ENCODE peak calls at places on chromosomes 11 and 22, in six cellular contexts. C is spleen, R is GM12878, Q is stomach, F is upper lobe of left lung, B is K562. X is an unnamed sample.
A peak's percentile ranks its signal among the peaks of the same experiment; 100 is the strongest.

GRCh38 chr11:73173755-73174494 is 31.8 kb upstream of the FCHSD2 start:
- DNase-seq in C (peak; percentile 82), R (no peak), Q (peak; percentile 56), F (no peak), B (no peak), X (no peak)

GRCh38 chr11:10490398-10491232 is 35.6 kb downstream of the AMPD3 start:
- DNase-seq in C (peak; percentile 76), R (no peak), Q (peak; percentile 68), F (peak; percentile 90), B (peak; percentile 87), X (no peak)

GRCh38 chr11:12116425-12117032 is 6.1 kb downstream of the MICAL2 start:
- DNase-seq in C (no peak), R (no peak), Q (no peak), F (no peak), B (peak; percentile 87), X (no peak)

GRCh38 chr22:48091656-48092223 is 1329.3 kb downstream of the TBC1D22A start:
- DNase-seq in C (no peak), R (no peak), Q (no peak), F (no peak), B (no peak), X (no peak)

GRCh38 chr11:62755086-62755615 is 1.2 kb upstream of the ZBTB3 start:
- DNase-seq in C (peak; percentile 64), R (no peak), Q (no peak), F (no peak), B (no peak), X (no peak)

GRCh38 chr11:17649261-17649660 is 70.1 kb upstream of the MYOD1 start:
- DNase-seq in C (no peak), R (no peak), Q (no peak), F (no peak), B (no peak), X (no peak)

GRCh38 chr22:48358886-48359612 is 1468.6 kb downstream of the BRD1 start:
- DNase-seq in C (peak; percentile 38), R (no peak), Q (no peak), F (no peak), B (no peak), X (no peak)

GRCh38 chr22:48758905-48759875 is 1068.5 kb downstream of the BRD1 start:
- DNase-seq in C (no peak), R (no peak), Q (peak; percentile 9), F (peak; percentile 50), B (no peak), X (no peak)

GRCh38 chr11:78806214-78807004 is 231.7 kb upstream of the NARS2 start:
- DNase-seq in C (no peak), R (no peak), Q (no peak), F (no peak), B (no peak), X (no peak)

GRCh38 chr11:27916541-27917100 is 191.3 kb downstream of the KIF18A start:
- DNase-seq in C (no peak), R (peak; percentile 89), Q (no peak), F (no peak), B (no peak), X (peak; percentile 14)

GRCh38 chr11:7638710-7639642 is 34.3 kb downstream of the CYB5R2 start:
- DNase-seq in C (no peak), R (no peak), Q (peak; percentile 45), F (no peak), B (no peak), X (no peak)

DNA sequence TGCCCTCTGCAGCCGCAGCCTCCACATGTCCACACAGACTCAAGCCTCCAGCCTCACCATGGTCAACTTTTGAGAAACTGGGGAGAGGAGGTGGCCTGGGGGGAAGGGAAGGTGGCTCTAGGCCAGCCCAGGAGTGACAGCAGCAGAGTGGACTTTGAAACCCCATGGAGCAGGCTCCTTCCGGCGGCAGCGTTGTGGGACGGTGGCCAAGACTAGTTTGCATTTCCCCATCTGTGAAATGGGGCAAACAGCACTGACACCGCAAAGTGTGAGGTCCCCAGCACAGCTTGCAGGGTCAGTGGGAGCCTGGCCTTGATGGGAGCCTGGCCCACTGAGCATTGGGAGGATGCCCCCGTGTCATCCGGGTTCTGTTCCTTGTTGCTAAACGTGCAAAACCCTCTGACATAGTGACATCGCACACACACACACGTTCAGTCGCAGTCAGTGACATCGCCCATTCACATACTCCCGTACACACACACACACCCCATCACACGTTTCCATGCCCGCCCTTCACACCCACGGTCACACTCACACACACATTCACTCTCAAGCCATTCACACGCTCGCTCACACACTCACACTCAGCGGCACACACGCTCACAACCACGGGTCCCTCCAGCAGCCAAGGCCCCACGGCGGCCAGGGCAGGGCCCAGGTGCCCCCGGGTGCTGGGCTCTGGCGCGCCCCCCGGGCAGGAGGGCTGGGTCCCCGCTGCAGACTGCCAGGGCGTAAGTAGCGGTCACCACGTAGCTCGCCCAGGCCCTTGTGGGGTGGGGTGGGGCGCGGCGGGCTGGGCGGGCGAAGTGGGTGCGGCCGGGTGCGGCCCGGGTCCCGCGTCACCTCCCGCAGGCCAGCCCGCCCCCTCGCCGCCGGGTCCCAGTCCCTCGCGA is 578 bp downstream of the CYB5R3 start:
- DNase-seq in C (peak; percentile 84), R (no peak), Q (peak; percentile 79), F (peak; percentile 47), B (peak; percentile 88), X (no peak)
- TF ChIP-seq POLR2A in C (no peak), R (peak; percentile 74), Q (no peak), F (peak; percentile 71), B (peak; percentile 28), X (no peak)

GRCh38 chr11:19978668-19979518 is 181.4 kb downstream of the DBX1 start:
- DNase-seq in C (no peak), R (peak; percentile 40), Q (no peak), F (no peak), B (peak; percentile 27), X (no peak)

GRCh38 chr11:19979519-19979845 is 180.8 kb downstream of the DBX1 start:
- DNase-seq in C (no peak), R (peak; percentile 25), Q (no peak), F (no peak), B (no peak), X (no peak)

GRCh38 chr11:19980388-19980787 is 179.9 kb downstream of the DBX1 start:
- DNase-seq in C (no peak), R (no peak), Q (no peak), F (no peak), B (no peak), X (no peak)

GRCh38 chr11:19982761-19983495 is 177.3 kb downstream of the DBX1 start:
- DNase-seq in C (no peak), R (no peak), Q (no peak), F (no peak), B (no peak), X (no peak)

DNA sequence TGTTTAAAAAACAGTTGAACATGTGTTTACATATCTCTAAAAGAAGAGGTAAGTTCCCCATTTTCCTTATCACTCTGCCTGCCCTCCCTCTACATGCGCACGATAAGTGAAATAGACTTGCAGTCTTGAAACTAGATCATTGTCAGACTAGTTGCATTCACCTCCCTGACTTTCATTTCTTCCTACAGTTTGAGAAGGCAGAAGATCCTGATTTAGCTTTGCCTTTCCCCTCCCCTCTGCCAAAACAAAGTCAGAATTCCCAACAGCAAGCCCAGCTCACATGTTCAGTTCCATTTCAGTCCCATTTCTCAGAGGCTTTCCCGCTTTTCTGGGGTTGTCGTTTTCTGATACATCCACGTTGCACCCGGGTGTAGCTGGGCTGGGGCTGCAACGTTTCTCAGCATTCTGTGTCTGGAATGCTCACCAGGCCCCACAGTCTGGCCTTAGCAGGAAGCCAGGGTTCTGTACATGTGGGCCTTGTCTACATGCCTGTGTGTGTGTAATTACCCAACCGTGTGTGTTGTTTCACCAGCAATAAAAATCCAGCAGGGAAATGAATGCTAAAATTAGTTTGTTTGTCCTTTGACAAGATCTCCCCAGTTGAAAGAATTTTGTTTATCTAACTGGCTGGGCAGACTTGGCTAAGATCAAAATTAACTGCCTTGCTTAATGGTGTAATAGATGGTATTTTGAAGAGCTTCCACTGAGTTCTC is 179.2 kb downstream of the DBX1 start:
- DNase-seq in C (no peak), R (no peak), Q (no peak), F (no peak), B (peak; percentile 33), X (no peak)
- TF ChIP-seq POLR2AphosphoS5 in C (no peak), R (no peak), Q (peak; percentile 20), F (no peak), B (peak; percentile 34), X (no peak)

GRCh38 chr22:40237788-40238424 is 60.2 kb downstream of the TNRC6B start:
- DNase-seq in C (no peak), R (no peak), Q (no peak), F (no peak), B (no peak), X (no peak)
- TF ChIP-seq POLR2A in C (no peak), R (no peak), Q (no peak), F (no peak), B (no peak), X (no peak)

GRCh38 chr22:42379961-42380537 is 52.2 kb downstream of the NFAM1 start:
- DNase-seq in C (no peak), R (no peak), Q (no peak), F (no peak), B (no peak), X (no peak)

GRCh38 chr22:42375982-42376381 is 56.2 kb downstream of the NFAM1 start:
- DNase-seq in C (peak; percentile 77), R (no peak), Q (no peak), F (no peak), B (peak; percentile 18), X (no peak)

GRCh38 chr22:42371112-42371900 is 60.9 kb downstream of the NFAM1 start:
- DNase-seq in C (no peak), R (no peak), Q (no peak), F (no peak), B (no peak), X (no peak)

GRCh38 chr22:42381152-42381551 is 51.1 kb downstream of the NFAM1 start:
- DNase-seq in C (no peak), R (no peak), Q (no peak), F (no peak), B (no peak), X (no peak)

DNA sequence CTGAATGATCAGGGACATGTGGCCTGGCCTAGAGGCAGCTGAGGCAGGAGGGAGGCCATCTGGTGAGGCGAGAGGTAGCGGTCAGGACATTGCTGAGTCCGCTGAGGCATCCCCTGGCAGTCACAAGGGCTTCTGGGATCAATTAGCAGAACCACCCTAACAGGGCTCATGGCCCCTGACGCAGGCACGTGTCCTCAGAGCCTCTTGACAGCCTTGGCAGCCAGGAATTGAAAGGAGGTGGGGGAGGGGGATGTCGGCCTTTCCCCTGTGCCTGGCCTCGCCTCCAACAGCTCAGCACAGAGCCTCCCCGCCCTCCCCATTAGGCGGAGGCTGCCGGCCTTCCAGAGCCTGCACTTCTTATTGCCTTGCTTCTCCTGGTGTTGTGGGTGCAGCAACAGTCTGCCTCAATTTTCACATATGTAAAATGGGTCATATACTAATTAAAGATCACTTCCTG is 55.5 kb downstream of the NFAM1 start:
- DNase-seq in C (peak; percentile 83), R (no peak), Q (peak; percentile 29), F (no peak), B (peak; percentile 42), X (no peak)
- TF ChIP-seq POLR2AphosphoS5 in C (peak; percentile 79), R (no peak), Q (no peak), F (no peak), B (no peak), X (no peak)